ENCODE peak calls at places on chromosomes 1 and 21, in four cellular contexts. One of them, this sample, is unnamed.

GRCh38 chr1:84541679-84542078 is 32.6 kb downstream of the CTBS start:
- DNase-seq in activated T-cell treated with anti-CD3 and anti-CD28 coated beads for 48 hours: no peak
- DNase-seq in stomach: no peak
- DNase-seq in left ventricle myocardium inferior: no peak
- DNase-seq in this sample: no peak

GRCh38 chr1:70462611-70463010 is 51.5 kb downstream of the CTH start:
- DNase-seq in activated T-cell treated with anti-CD3 and anti-CD28 coated beads for 48 hours: no peak
- DNase-seq in stomach: no peak
- DNase-seq in left ventricle myocardium inferior: no peak
- DNase-seq in this sample: no peak

GRCh38 chr1:185645686-185646085 is 88.5 kb upstream of the HMCN1 start:
- DNase-seq in activated T-cell treated with anti-CD3 and anti-CD28 coated beads for 48 hours: no peak
- DNase-seq in stomach: no peak
- DNase-seq in left ventricle myocardium inferior: no peak
- DNase-seq in this sample: no peak

GRCh38 chr1:57340361-57341192 is 83.3 kb downstream of the DAB1 start:
- DNase-seq in activated T-cell treated with anti-CD3 and anti-CD28 coated beads for 48 hours: no peak
- DNase-seq in stomach: no peak
- DNase-seq in left ventricle myocardium inferior: no peak
- DNase-seq in this sample: no peak

GRCh38 chr1:225768662-225769426 is 8.8 kb upstream of the SRP9 start:
- DNase-seq in activated T-cell treated with anti-CD3 and anti-CD28 coated beads for 48 hours: no peak
- DNase-seq in stomach: no peak
- DNase-seq in left ventricle myocardium inferior: no peak
- DNase-seq in this sample: no peak

GRCh38 chr1:17696417-17697301 is 58.5 kb upstream of the ACTL8 start:
- DNase-seq in activated T-cell treated with anti-CD3 and anti-CD28 coated beads for 48 hours: no peak
- DNase-seq in stomach: no peak
- DNase-seq in left ventricle myocardium inferior: no peak
- DNase-seq in this sample: no peak

GRCh38 chr1:59364012-59364411 is 67.1 kb downstream of the FGGY start:
- DNase-seq in activated T-cell treated with anti-CD3 and anti-CD28 coated beads for 48 hours: no peak
- DNase-seq in stomach: no peak
- DNase-seq in left ventricle myocardium inferior: no peak
- DNase-seq in this sample: no peak

GRCh38 chr1:159851386-159851785 is 11.1 kb downstream of the VSIG8 start:
- DNase-seq in activated T-cell treated with anti-CD3 and anti-CD28 coated beads for 48 hours: no peak
- DNase-seq in stomach: no peak
- DNase-seq in left ventricle myocardium inferior: no peak
- DNase-seq in this sample: no peak

GRCh38 chr1:207867136-207868081 is 43.5 kb downstream of the CD34 start:
- DNase-seq in activated T-cell treated with anti-CD3 and anti-CD28 coated beads for 48 hours: no peak
- DNase-seq in stomach: peak; percentile 72
- DNase-seq in left ventricle myocardium inferior: peak; percentile 63
- DNase-seq in this sample: peak; percentile 50

GRCh38 chr1:99674665-99675064 is 28.8 kb downstream of the PALMD start:
- DNase-seq in activated T-cell treated with anti-CD3 and anti-CD28 coated beads for 48 hours: no peak
- DNase-seq in stomach: no peak
- DNase-seq in left ventricle myocardium inferior: no peak
- DNase-seq in this sample: no peak

GRCh38 chr1:1085911-1086841 is 12.1 kb upstream of the RNF223 start:
- DNase-seq in activated T-cell treated with anti-CD3 and anti-CD28 coated beads for 48 hours: no peak
- DNase-seq in stomach: no peak
- DNase-seq in left ventricle myocardium inferior: no peak
- DNase-seq in this sample: no peak

GRCh38 chr1:101520302-101520701 is 283.5 kb downstream of the S1PR1 start:
- DNase-seq in activated T-cell treated with anti-CD3 and anti-CD28 coated beads for 48 hours: no peak
- DNase-seq in stomach: no peak
- DNase-seq in left ventricle myocardium inferior: no peak
- DNase-seq in this sample: no peak

GRCh38 chr1:91804546-91805023 is 81.4 kb downstream of the TGFBR3 start:
- DNase-seq in activated T-cell treated with anti-CD3 and anti-CD28 coated beads for 48 hours: peak; percentile 75
- DNase-seq in stomach: no peak
- DNase-seq in left ventricle myocardium inferior: no peak
- DNase-seq in this sample: no peak

GRCh38 chr1:17215545-17215890 is 10.6 kb downstream of the PADI1 start:
- DNase-seq in activated T-cell treated with anti-CD3 and anti-CD28 coated beads for 48 hours: no peak
- DNase-seq in stomach: no peak
- DNase-seq in left ventricle myocardium inferior: no peak
- DNase-seq in this sample: no peak

GRCh38 chr1:36879613-36880012 is 154.7 kb downstream of the GRIK3 start:
- DNase-seq in activated T-cell treated with anti-CD3 and anti-CD28 coated beads for 48 hours: no peak
- DNase-seq in stomach: peak; percentile 14
- DNase-seq in left ventricle myocardium inferior: no peak
- DNase-seq in this sample: no peak

GRCh38 chr1:195697130-195697529 is 911.1 kb downstream of the KCNT2 start:
- DNase-seq in activated T-cell treated with anti-CD3 and anti-CD28 coated beads for 48 hours: no peak
- DNase-seq in stomach: no peak
- DNase-seq in left ventricle myocardium inferior: no peak
- DNase-seq in this sample: no peak

GRCh38 chr1:67256291-67257172 is 51.1 kb upstream of the IL12RB2 start:
- DNase-seq in activated T-cell treated with anti-CD3 and anti-CD28 coated beads for 48 hours: no peak
- DNase-seq in stomach: no peak
- DNase-seq in left ventricle myocardium inferior: no peak
- DNase-seq in this sample: no peak

GRCh38 chr1:223748405-223748772 is 36.0 kb downstream of the CAPN2 start:
- DNase-seq in activated T-cell treated with anti-CD3 and anti-CD28 coated beads for 48 hours: no peak
- DNase-seq in stomach: no peak
- DNase-seq in left ventricle myocardium inferior: no peak
- DNase-seq in this sample: no peak

GRCh38 chr1:222817529-222817928 is 2.7 kb downstream of the DISP1 start:
- DNase-seq in activated T-cell treated with anti-CD3 and anti-CD28 coated beads for 48 hours: no peak
- DNase-seq in stomach: no peak
- DNase-seq in left ventricle myocardium inferior: no peak
- DNase-seq in this sample: peak; percentile 32

GRCh38 chr21:41315726-41316125 is 875 bp upstream of the FAM3B start:
- DNase-seq in activated T-cell treated with anti-CD3 and anti-CD28 coated beads for 48 hours: no peak
- DNase-seq in stomach: no peak
- DNase-seq in left ventricle myocardium inferior: no peak
- DNase-seq in this sample: no peak

GRCh38 chr21:46181436-46181835 is 2.8 kb downstream of the SPATC1L start:
- DNase-seq in activated T-cell treated with anti-CD3 and anti-CD28 coated beads for 48 hours: no peak
- DNase-seq in stomach: no peak
- DNase-seq in left ventricle myocardium inferior: no peak
- DNase-seq in this sample: no peak

GRCh38 chr1:20368866-20369545 is 78.3 kb downstream of the VWA5B1 start:
- DNase-seq in activated T-cell treated with anti-CD3 and anti-CD28 coated beads for 48 hours: no peak
- DNase-seq in stomach: no peak
- DNase-seq in left ventricle myocardium inferior: no peak
- DNase-seq in this sample: no peak

GRCh38 chr21:44932366-44933181 is 7.3 kb upstream of the SLX9 start:
- DNase-seq in activated T-cell treated with anti-CD3 and anti-CD28 coated beads for 48 hours: peak; percentile 60
- DNase-seq in stomach: no peak
- DNase-seq in left ventricle myocardium inferior: peak; percentile 58
- DNase-seq in this sample: no peak

This sample was measured in heart left ventricle.